ENCODE peak calls at places on chromosomes 5 and 9, in four cellular contexts. K is cardiac fibroblast; X is CD8-positive, alpha-beta T cell; C is naive thymus-derived CD4-positive, alpha-beta T cell. G is an unnamed sample.

GRCh38 chr5:127040779-127041520 is 10.6 kb upstream of the MARCHF3 start:
- DNase-seq in K (peak; percentile 47), X (no peak), C (no peak), G (peak; percentile 63)

GRCh38 chr5:64971538-64971937 is 202.8 kb downstream of the CWC27 start:
- DNase-seq in K (peak; percentile 44), X (no peak), C (no peak), G (peak; percentile 29)

GRCh38 chr5:156824800-156825199 is 25.3 kb upstream of the PPP1R2B start:
- DNase-seq in K (peak; percentile 54), X (no peak), C (no peak), G (peak; percentile 3)

GRCh38 chr5:135236187-135236835 is 162.7 kb downstream of the MACROH2A1 start:
- DNase-seq in K (no peak), X (no peak), C (no peak), G (no peak)

GRCh38 chr5:172866802-172867748 is 33.0 kb downstream of the ERGIC1 start:
- DNase-seq in K (no peak), X (no peak), C (no peak), G (no peak)

GRCh38 chr9:112050544-112051475 is 124.3 kb downstream of the SUSD1 start:
- DNase-seq in K (peak; percentile 98), X (no peak), C (no peak), G (peak; percentile 95)

GRCh38 chr5:92678576-92679105 is 902.4 kb downstream of the NR2F1-AS1 start:
- DNase-seq in K (peak; percentile 14), X (no peak), C (no peak), G (no peak)

GRCh38 chr5:135059000-135059923 is 25.2 kb upstream of the PITX1 start:
- DNase-seq in K (no peak), X (no peak), C (no peak), G (no peak)

GRCh38 chr5:151020304-151021031 is at the start of gene GPX3:
- DNase-seq in K (peak; percentile 74), X (no peak), C (peak; percentile 8), G (peak; percentile 42)

GRCh38 chr5:43802119-43802518 is 199.1 kb downstream of the NNT start:
- DNase-seq in K (peak; percentile 12), X (no peak), C (no peak), G (peak; percentile 54)

GRCh38 chr9:134944916-134945315 is 27.2 kb upstream of the FCN1 start:
- DNase-seq in K (no peak), X (no peak), C (no peak), G (no peak)

GRCh38 chr5:141758316-141758965 is 76.4 kb upstream of the ARAP3 start:
- DNase-seq in K (no peak), X (no peak), C (no peak), G (no peak)

GRCh38 chr5:2607622-2608021 is 143.9 kb downstream of the IRX2 start:
- DNase-seq in K (no peak), X (no peak), C (no peak), G (no peak)

GRCh38 chr5:71830626-71831539 is 111.8 kb downstream of the CARTPT start:
- DNase-seq in K (peak; percentile 90), X (no peak), C (no peak), G (peak; percentile 91)

GRCh38 chr9:84322830-84323229 is 17.7 kb downstream of the SLC28A3 start:
- DNase-seq in K (peak; percentile 45), X (no peak), C (no peak), G (peak; percentile 57)

GRCh38 chr5:176740131-176740701 is 70.1 kb upstream of the UNC5A start:
- DNase-seq in K (no peak), X (no peak), C (no peak), G (no peak)

GRCh38 chr9:134068742-134069535 is 1.1 kb upstream of the BRD3 start:
- DNase-seq in K (no peak), X (no peak), C (no peak), G (no peak)

GRCh38 chr9:111036946-111037743 is 1.1 kb downstream of the LPAR1 start:
- DNase-seq in K (peak; percentile 53), X (no peak), C (no peak), G (peak; percentile 64)

GRCh38 chr5:37926732-37927131 is 86.9 kb upstream of the GDNF start:
- DNase-seq in K (peak; percentile 6), X (no peak), C (no peak), G (no peak)

GRCh38 chr5:137186759-137187461 is 312.2 kb downstream of the SPOCK1 start:
- DNase-seq in K (peak; percentile 75), X (no peak), C (no peak), G (peak; percentile 17)

GRCh38 chr9:119298076-119298853 is 71.0 kb downstream of the BRINP1 start:
- DNase-seq in K (no peak), X (no peak), C (no peak), G (no peak)

GRCh38 chr5:122192883-122193496 is 63.6 kb downstream of the ZNF474 start:
- DNase-seq in K (peak; percentile 82), X (no peak), C (peak; percentile 2), G (peak; percentile 78)

GRCh38 chr5:10594591-10595210 is 30.8 kb downstream of the ANKRD33B start:
- DNase-seq in K (peak; percentile 41), X (no peak), C (no peak), G (peak; percentile 38)

GRCh38 chr5:156715287-156715686 is 134.8 kb upstream of the PPP1R2B start:
- DNase-seq in K (no peak), X (no peak), C (no peak), G (no peak)

GRCh38 chr5:107321906-107322305 is 348.8 kb downstream of the EFNA5 start:
- DNase-seq in K (no peak), X (no peak), C (no peak), G (no peak)

GRCh38 chr5:81408496-81408895 is 14.6 kb upstream of the ACOT12 start:
- DNase-seq in K (peak; percentile 47), X (no peak), C (no peak), G (no peak)

GRCh38 chr9:92147030-92147853 is 32.0 kb upstream of the SPTLC1 start:
- DNase-seq in K (peak; percentile 84), X (no peak), C (no peak), G (peak; percentile 94)